ENCODE peak calls at places on chromosomes 4 and X, in five cellular contexts. U is H9, L is mesenchymal stem cell, K is neuronal stem cell, H is trophoblast cell. P is an unnamed sample.

GRCh38 chr4:113952452-113953029 is 26.9 kb downstream of the ARSJ start:
- DNase-seq in U (peak), L (peak), H (peak), K (peak), P (peak)

GRCh38 chr4:76208005-76208765 is 5.4 kb downstream of the SCARB2 start:
- DNase-seq in U (no peak), H (peak), K (no peak), L (peak), P (no peak)

GRCh38 chr4:85565761-85566480 is 91.0 kb downstream of the ARHGAP24 start:
- DNase-seq in U (no peak), L (peak), H (peak), K (no peak), P (no peak)

GRCh38 chr4:169659736-169660670 is 39.6 kb downstream of the CLCN3 start:
- DNase-seq in K (peak), H (peak), L (peak), U (peak), P (no peak)

GRCh38 chrX:3711331-3711917 is 2.0 kb downstream of the PRKX start:
- DNase-seq in U (no peak), K (no peak), H (no peak), L (no peak), P (no peak)

GRCh38 chrX:41718481-41719245 is 5.3 kb upstream of the GPR82 start:
- DNase-seq in K (peak), U (peak), L (no peak), H (peak), P (peak)

GRCh38 chr4:173171098-173171497 is 2.5 kb downstream of the GALNT7 start:
- DNase-seq in U (no peak), L (peak), H (peak), K (no peak), P (no peak)

GRCh38 chr4:184713887-184714286 is 20.0 kb downstream of the CENPU start:
- DNase-seq in K (no peak), L (no peak), U (no peak), H (peak), P (no peak)

GRCh38 chrX:63657821-63658220 is 127.2 kb downstream of the ARHGEF9 start:
- DNase-seq in U (no peak), L (peak), K (no peak), H (peak), P (no peak)

GRCh38 chrX:8647176-8647575 is 84.8 kb downstream of the ANOS1 start:
- DNase-seq in L (no peak), U (no peak), H (peak), K (no peak), P (no peak)

GRCh38 chr4:108117473-108118182 is 51.1 kb downstream of the LEF1 start:
- DNase-seq in L (peak), K (peak), U (peak), H (peak), P (peak)

GRCh38 chr4:30844861-30845582 is 124.9 kb downstream of the PCDH7 start:
- DNase-seq in K (no peak), H (no peak), L (no peak), U (no peak), P (no peak)

GRCh38 chrX:25198253-25198652 is 182.5 kb upstream of the ARX start:
- DNase-seq in H (no peak), K (no peak), U (no peak), L (no peak), P (no peak)

GRCh38 chr4:98092833-98093439 is 50.3 kb downstream of the STPG2 start:
- DNase-seq in L (peak), H (peak), U (no peak), K (no peak), P (no peak)

GRCh38 chrX:154599531-154599930 is 14.6 kb downstream of the CTAG1A start:
- DNase-seq in L (no peak), K (no peak), U (no peak), H (no peak), P (no peak)

GRCh38 chr4:187432310-187432709 is 563.3 kb upstream of the ZFP42 start:
- DNase-seq in K (no peak), L (no peak), U (no peak), H (no peak), P (no peak)
- H2BK12ac ChIP-seq in K (no peak), L (no peak), U (no peak), H (no peak), P (no peak)

GRCh38 chr4:32569844-32570243 is 1849.7 kb downstream of the PCDH7 start:
- DNase-seq in U (no peak), K (no peak), L (no peak), H (peak), P (no peak)

GRCh38 chr4:32574803-32575202 is 1854.6 kb downstream of the PCDH7 start:
- DNase-seq in K (no peak), H (no peak), L (no peak), U (no peak), P (no peak)
- H2BK12ac ChIP-seq in K (no peak), H (no peak), L (no peak), U (no peak), P (no peak)

GRCh38 chr4:38210396-38211114 is 250.4 kb downstream of the PTTG2 start:
- DNase-seq in U (peak), L (no peak), K (no peak), H (peak), P (no peak)
- H2BK12ac ChIP-seq in U (no peak), L (no peak), K (no peak), H (no peak), P (no peak)

DNA sequence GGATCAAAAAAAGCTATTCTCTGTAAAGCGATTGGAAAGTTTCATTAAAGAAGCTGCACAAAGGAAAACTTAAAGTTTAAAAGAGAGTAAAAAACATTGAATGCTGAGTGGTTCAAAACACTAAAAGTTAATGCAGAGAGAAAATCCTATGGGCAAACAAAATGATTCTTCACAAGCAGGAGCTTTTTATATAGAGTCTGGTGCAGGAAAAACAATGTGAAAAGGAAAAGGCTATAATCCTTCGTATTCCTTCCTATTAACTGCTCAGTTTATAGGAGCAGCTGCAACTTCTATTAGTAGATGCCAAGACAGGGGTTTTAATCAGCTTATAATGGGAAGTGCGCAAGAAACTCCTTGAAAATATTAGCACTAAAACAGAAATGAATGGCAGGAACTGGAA is 100.7 kb downstream of the PDGFC start:
- DNase-seq in K (no peak), U (no peak), H (no peak), L (no peak), P (no peak)
- H2BK12ac ChIP-seq in K (no peak), U (no peak), H (no peak), L (no peak), P (no peak)

GRCh38 chr4:15912236-15912635 is 26.3 kb downstream of the FGFBP1 start:
- DNase-seq in L (peak), U (no peak), K (no peak), H (no peak), P (no peak)
- H2BK12ac ChIP-seq in L (no peak), U (no peak), K (no peak), H (peak), P (no peak)

GRCh38 chr4:87835732-87836131 is 3.0 kb downstream of the MEPE start:
- DNase-seq in U (no peak), K (no peak), L (no peak), H (no peak), P (no peak)

GRCh38 chr4:87835192-87835591 is 2.4 kb downstream of the MEPE start:
- DNase-seq in K (no peak), H (no peak), U (no peak), L (peak), P (no peak)

GRCh38 chr4:87839309-87839946 is 6.7 kb downstream of the MEPE start:
- DNase-seq in U (no peak), L (peak), K (peak), H (peak), P (no peak)

GRCh38 chr4:87840149-87840548 is 7.4 kb downstream of the MEPE start:
- DNase-seq in U (no peak), L (no peak), H (no peak), K (no peak), P (no peak)

DNA sequence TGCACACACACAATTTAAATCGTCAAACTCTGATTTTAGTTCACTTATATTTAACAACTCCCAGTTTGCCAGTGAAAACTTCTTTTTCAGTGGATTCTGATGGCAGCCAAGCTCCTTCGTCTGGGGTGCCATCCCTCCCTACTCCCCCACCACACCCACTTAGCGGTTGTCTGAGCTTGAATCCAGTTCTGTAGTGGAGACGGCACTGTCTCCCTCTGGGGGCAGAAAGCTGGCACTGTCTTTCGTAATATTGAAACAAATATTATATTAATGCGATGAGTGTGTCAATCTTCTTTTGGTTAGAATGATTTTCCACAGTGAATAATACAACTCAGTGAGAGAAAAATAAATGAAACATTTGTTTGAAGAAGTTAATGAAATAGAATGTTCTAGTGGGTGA is 5.4 kb downstream of the MEPE start:
- DNase-seq in K (no peak), U (no peak), H (peak), L (no peak), P (no peak)
- H2BK12ac ChIP-seq in K (no peak), U (no peak), H (no peak), L (no peak), P (no peak)

DNA sequence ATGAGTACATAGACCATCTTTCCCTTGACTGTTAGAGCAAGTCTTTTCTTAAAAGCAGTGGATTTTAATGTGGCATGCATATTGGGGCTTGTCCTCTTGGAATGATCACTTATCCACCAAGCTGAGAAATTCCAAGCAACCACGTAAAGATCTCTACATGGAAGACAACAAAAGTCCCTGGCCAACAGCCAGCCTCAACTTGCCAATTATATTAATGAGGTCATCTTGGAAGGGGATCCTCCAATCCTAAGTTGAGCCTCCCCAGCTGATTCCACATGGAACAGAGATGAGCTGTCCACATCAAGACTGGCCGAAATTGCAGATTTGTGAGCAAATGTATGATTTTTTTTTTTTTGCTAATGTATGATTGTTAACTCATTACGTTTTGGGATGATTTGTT is 20.6 kb upstream of the FTHL17 start:
- DNase-seq in L (no peak), K (no peak), H (no peak), U (no peak), P (no peak)
- H2BK12ac ChIP-seq in L (no peak), K (no peak), H (no peak), U (no peak), P (no peak)

GRCh38 chrX:1719270-1719669 is 104.4 kb downstream of the ASMT start:
- DNase-seq in L (no peak), U (no peak), H (peak), K (no peak), P (no peak)
- H2BK12ac ChIP-seq in L (no peak), U (no peak), H (no peak), K (no peak), P (no peak)

GRCh38 chr4:90575371-90575770 is 448.2 kb downstream of the CCSER1 start:
- DNase-seq in L (no peak), U (no peak), H (peak), K (no peak), P (no peak)
- H2BK12ac ChIP-seq in L (no peak), U (no peak), H (no peak), K (no peak), P (no peak)

GRCh38 chr4:3709061-3709845 is 56.9 kb upstream of the ADRA2C start:
- DNase-seq in K (no peak), H (no peak), L (no peak), U (no peak), P (no peak)
- H2BK12ac ChIP-seq in K (no peak), H (no peak), L (no peak), U (no peak), P (no peak)

P was measured in H1.